ENCODE peak calls at places on chromosomes 13 and 19, in ten cellular contexts. One of them, this sample, is unnamed.

GRCh38 chr19:34960103-34960805 is 3.8 kb downstream of the ZNF792 start:
- DNase-seq in brain microvascular endothelial cell: peak
- DNase-seq in heart right ventricle: no peak
- DNase-seq in fibroblast of lung: peak
- DNase-seq in cardiac fibroblast: peak
- DNase-seq in OCI-LY7: no peak
- DNase-seq in mammary epithelial cell: peak
- DNase-seq in AG09309: peak
- DNase-seq in left lung: no peak
- DNase-seq in cardiac muscle cell: no peak
- DNase-seq in this sample: peak

GRCh38 chr13:114078501-114079451 is 53.6 kb downstream of the RASA3 start:
- DNase-seq in brain microvascular endothelial cell: peak
- DNase-seq in heart right ventricle: no peak
- DNase-seq in fibroblast of lung: peak
- DNase-seq in cardiac fibroblast: peak
- DNase-seq in OCI-LY7: no peak
- DNase-seq in mammary epithelial cell: peak
- DNase-seq in AG09309: no peak
- DNase-seq in left lung: peak
- DNase-seq in cardiac muscle cell: no peak
- DNase-seq in this sample: peak

GRCh38 chr13:51347099-51347498 is 7.6 kb downstream of the SERPINE3 start:
- DNase-seq in brain microvascular endothelial cell: no peak
- DNase-seq in heart right ventricle: no peak
- DNase-seq in fibroblast of lung: no peak
- DNase-seq in cardiac fibroblast: no peak
- DNase-seq in OCI-LY7: no peak
- DNase-seq in mammary epithelial cell: no peak
- DNase-seq in AG09309: no peak
- DNase-seq in left lung: no peak
- DNase-seq in cardiac muscle cell: no peak
- DNase-seq in this sample: no peak

GRCh38 chr19:3710265-3710812 is 2.2 kb downstream of the TJP3 start:
- DNase-seq in brain microvascular endothelial cell: peak
- DNase-seq in heart right ventricle: peak
- DNase-seq in fibroblast of lung: peak
- DNase-seq in cardiac fibroblast: peak
- DNase-seq in OCI-LY7: no peak
- DNase-seq in mammary epithelial cell: peak
- DNase-seq in AG09309: no peak
- DNase-seq in left lung: peak
- DNase-seq in cardiac muscle cell: peak
- DNase-seq in this sample: peak

GRCh38 chr13:75800545-75800944 is 164.4 kb downstream of the LMO7 start:
- DNase-seq in brain microvascular endothelial cell: no peak
- DNase-seq in heart right ventricle: no peak
- DNase-seq in fibroblast of lung: no peak
- DNase-seq in cardiac fibroblast: no peak
- DNase-seq in OCI-LY7: no peak
- DNase-seq in mammary epithelial cell: no peak
- DNase-seq in AG09309: no peak
- DNase-seq in left lung: no peak
- DNase-seq in cardiac muscle cell: peak
- DNase-seq in this sample: no peak

GRCh38 chr13:112651750-112652511 is 37.9 kb upstream of the ATP11A start:
- DNase-seq in brain microvascular endothelial cell: no peak
- DNase-seq in heart right ventricle: no peak
- DNase-seq in fibroblast of lung: no peak
- DNase-seq in cardiac fibroblast: no peak
- DNase-seq in OCI-LY7: no peak
- DNase-seq in mammary epithelial cell: no peak
- DNase-seq in AG09309: no peak
- DNase-seq in left lung: no peak
- DNase-seq in cardiac muscle cell: no peak
- DNase-seq in this sample: no peak

GRCh38 chr19:39759457-39760184 is 19.0 kb upstream of the LEUTX start:
- DNase-seq in brain microvascular endothelial cell: no peak
- DNase-seq in heart right ventricle: no peak
- DNase-seq in fibroblast of lung: no peak
- DNase-seq in cardiac fibroblast: no peak
- DNase-seq in OCI-LY7: no peak
- DNase-seq in mammary epithelial cell: no peak
- DNase-seq in AG09309: no peak
- DNase-seq in left lung: no peak
- DNase-seq in cardiac muscle cell: no peak
- DNase-seq in this sample: no peak

GRCh38 chr13:34748078-34748477 is 194.0 kb upstream of the NBEA start:
- DNase-seq in brain microvascular endothelial cell: peak
- DNase-seq in heart right ventricle: no peak
- DNase-seq in fibroblast of lung: peak
- DNase-seq in cardiac fibroblast: peak
- DNase-seq in OCI-LY7: no peak
- DNase-seq in mammary epithelial cell: no peak
- DNase-seq in AG09309: peak
- DNase-seq in left lung: no peak
- DNase-seq in cardiac muscle cell: no peak
- DNase-seq in this sample: peak

GRCh38 chr19:19278315-19278714 is 5.2 kb upstream of the TM6SF2 start:
- DNase-seq in brain microvascular endothelial cell: no peak
- DNase-seq in heart right ventricle: no peak
- DNase-seq in fibroblast of lung: no peak
- DNase-seq in cardiac fibroblast: no peak
- DNase-seq in OCI-LY7: no peak
- DNase-seq in mammary epithelial cell: no peak
- DNase-seq in AG09309: no peak
- DNase-seq in left lung: no peak
- DNase-seq in cardiac muscle cell: no peak
- DNase-seq in this sample: no peak

GRCh38 chr19:58558066-58558622 is at the start of gene UBE2M:
- DNase-seq in brain microvascular endothelial cell: no peak
- DNase-seq in heart right ventricle: peak
- DNase-seq in fibroblast of lung: peak
- DNase-seq in cardiac fibroblast: peak
- DNase-seq in OCI-LY7: peak
- DNase-seq in mammary epithelial cell: no peak
- DNase-seq in AG09309: no peak
- DNase-seq in left lung: peak
- DNase-seq in cardiac muscle cell: peak
- DNase-seq in this sample: peak

GRCh38 chr13:95204231-95204765 is 97.0 kb downstream of the ABCC4 start:
- DNase-seq in brain microvascular endothelial cell: no peak
- DNase-seq in heart right ventricle: no peak
- DNase-seq in fibroblast of lung: no peak
- DNase-seq in cardiac fibroblast: no peak
- DNase-seq in OCI-LY7: no peak
- DNase-seq in mammary epithelial cell: no peak
- DNase-seq in AG09309: no peak
- DNase-seq in left lung: no peak
- DNase-seq in cardiac muscle cell: no peak
- DNase-seq in this sample: no peak

DNA sequence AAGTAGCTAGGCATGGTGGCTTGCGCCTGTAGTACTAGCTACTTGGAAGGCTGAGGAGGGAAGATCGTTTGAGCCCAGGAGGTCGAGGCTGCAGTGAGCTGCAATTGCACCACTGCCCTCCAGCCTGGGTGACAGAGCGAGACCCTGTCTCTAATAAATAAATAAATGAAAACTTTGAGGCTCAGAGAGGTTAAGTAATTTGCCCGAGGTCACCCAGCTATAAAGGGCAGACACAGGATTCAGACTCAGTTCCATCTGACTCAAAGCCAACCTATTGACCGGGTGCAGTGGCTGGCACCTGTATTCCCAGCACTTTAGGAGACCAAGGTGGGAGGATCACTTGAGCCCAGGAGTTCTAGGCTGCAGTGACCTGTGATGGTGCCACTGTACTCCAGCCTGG is 7.4 kb upstream of the OLFM2 start:
- DNase-seq in brain microvascular endothelial cell: no peak
- DNase-seq in heart right ventricle: no peak
- DNase-seq in fibroblast of lung: no peak
- DNase-seq in cardiac fibroblast: no peak
- DNase-seq in OCI-LY7: no peak
- DNase-seq in mammary epithelial cell: no peak
- DNase-seq in AG09309: no peak
- DNase-seq in left lung: no peak
- DNase-seq in cardiac muscle cell: no peak
- DNase-seq in this sample: no peak
- TF ChIP-seq CTCF in brain microvascular endothelial cell: no peak
- TF ChIP-seq CTCF in heart right ventricle: no peak
- TF ChIP-seq CTCF in fibroblast of lung: no peak
- TF ChIP-seq CTCF in cardiac fibroblast: no peak
- TF ChIP-seq CTCF in OCI-LY7: no peak
- TF ChIP-seq CTCF in mammary epithelial cell: no peak
- TF ChIP-seq CTCF in AG09309: no peak
- TF ChIP-seq CTCF in left lung: no peak
- TF ChIP-seq CTCF in cardiac muscle cell: no peak
- TF ChIP-seq CTCF in this sample: no peak

GRCh38 chr13:41107584-41108014 is 25.0 kb downstream of the KBTBD6 start:
- DNase-seq in brain microvascular endothelial cell: no peak
- DNase-seq in heart right ventricle: no peak
- DNase-seq in fibroblast of lung: no peak
- DNase-seq in cardiac fibroblast: no peak
- DNase-seq in OCI-LY7: no peak
- DNase-seq in mammary epithelial cell: no peak
- DNase-seq in AG09309: no peak
- DNase-seq in left lung: no peak
- DNase-seq in cardiac muscle cell: no peak
- DNase-seq in this sample: no peak
- H3K4me3 ChIP-seq in brain microvascular endothelial cell: no peak
- H3K4me3 ChIP-seq in heart right ventricle: no peak
- H3K4me3 ChIP-seq in fibroblast of lung: no peak
- H3K4me3 ChIP-seq in cardiac fibroblast: no peak
- H3K4me3 ChIP-seq in OCI-LY7: no peak
- H3K4me3 ChIP-seq in mammary epithelial cell: no peak
- H3K4me3 ChIP-seq in AG09309: no peak
- H3K4me3 ChIP-seq in left lung: no peak
- H3K4me3 ChIP-seq in cardiac muscle cell: no peak
- H3K4me3 ChIP-seq in this sample: no peak

GRCh38 chr13:100728201-100728600 is 53.6 kb upstream of the TMTC4 start:
- DNase-seq in brain microvascular endothelial cell: no peak
- DNase-seq in heart right ventricle: no peak
- DNase-seq in fibroblast of lung: no peak
- DNase-seq in cardiac fibroblast: no peak
- DNase-seq in OCI-LY7: no peak
- DNase-seq in mammary epithelial cell: no peak
- DNase-seq in AG09309: no peak
- DNase-seq in left lung: no peak
- DNase-seq in cardiac muscle cell: no peak
- DNase-seq in this sample: no peak
- TF ChIP-seq CTCF in brain microvascular endothelial cell: no peak
- TF ChIP-seq CTCF in heart right ventricle: no peak
- TF ChIP-seq CTCF in fibroblast of lung: no peak
- TF ChIP-seq CTCF in cardiac fibroblast: no peak
- TF ChIP-seq CTCF in OCI-LY7: no peak
- TF ChIP-seq CTCF in mammary epithelial cell: no peak
- TF ChIP-seq CTCF in AG09309: no peak
- TF ChIP-seq CTCF in left lung: no peak
- TF ChIP-seq CTCF in cardiac muscle cell: no peak
- TF ChIP-seq CTCF in this sample: no peak

GRCh38 chr19:28066161-28066560 is 1146.8 kb downstream of the UQCRFS1 start:
- DNase-seq in brain microvascular endothelial cell: no peak
- DNase-seq in heart right ventricle: no peak
- DNase-seq in fibroblast of lung: no peak
- DNase-seq in cardiac fibroblast: no peak
- DNase-seq in OCI-LY7: no peak
- DNase-seq in mammary epithelial cell: no peak
- DNase-seq in AG09309: no peak
- DNase-seq in left lung: no peak
- DNase-seq in cardiac muscle cell: no peak
- DNase-seq in this sample: no peak

GRCh38 chr19:28065026-28065425 is 1147.9 kb downstream of the UQCRFS1 start:
- DNase-seq in brain microvascular endothelial cell: no peak
- DNase-seq in heart right ventricle: no peak
- DNase-seq in fibroblast of lung: peak
- DNase-seq in cardiac fibroblast: peak
- DNase-seq in OCI-LY7: no peak
- DNase-seq in mammary epithelial cell: no peak
- DNase-seq in AG09309: no peak
- DNase-seq in left lung: no peak
- DNase-seq in cardiac muscle cell: no peak
- DNase-seq in this sample: peak

GRCh38 chr19:28061111-28061510 is 1151.8 kb downstream of the UQCRFS1 start:
- DNase-seq in brain microvascular endothelial cell: no peak
- DNase-seq in heart right ventricle: no peak
- DNase-seq in fibroblast of lung: no peak
- DNase-seq in cardiac fibroblast: no peak
- DNase-seq in OCI-LY7: no peak
- DNase-seq in mammary epithelial cell: no peak
- DNase-seq in AG09309: no peak
- DNase-seq in left lung: no peak
- DNase-seq in cardiac muscle cell: no peak
- DNase-seq in this sample: no peak

GRCh38 chr19:28066988-28067387 is 1146.0 kb downstream of the UQCRFS1 start:
- DNase-seq in brain microvascular endothelial cell: no peak
- DNase-seq in heart right ventricle: no peak
- DNase-seq in fibroblast of lung: no peak
- DNase-seq in cardiac fibroblast: no peak
- DNase-seq in OCI-LY7: no peak
- DNase-seq in mammary epithelial cell: no peak
- DNase-seq in AG09309: no peak
- DNase-seq in left lung: no peak
- DNase-seq in cardiac muscle cell: no peak
- DNase-seq in this sample: no peak

GRCh38 chr19:28063702-28064101 is 1149.2 kb downstream of the UQCRFS1 start:
- DNase-seq in brain microvascular endothelial cell: no peak
- DNase-seq in heart right ventricle: no peak
- DNase-seq in fibroblast of lung: no peak
- DNase-seq in cardiac fibroblast: no peak
- DNase-seq in OCI-LY7: no peak
- DNase-seq in mammary epithelial cell: no peak
- DNase-seq in AG09309: no peak
- DNase-seq in left lung: no peak
- DNase-seq in cardiac muscle cell: no peak
- DNase-seq in this sample: no peak
- H3K4me3 ChIP-seq in brain microvascular endothelial cell: no peak
- H3K4me3 ChIP-seq in heart right ventricle: no peak
- H3K4me3 ChIP-seq in fibroblast of lung: no peak
- H3K4me3 ChIP-seq in cardiac fibroblast: no peak
- H3K4me3 ChIP-seq in OCI-LY7: no peak
- H3K4me3 ChIP-seq in mammary epithelial cell: no peak
- H3K4me3 ChIP-seq in AG09309: no peak
- H3K4me3 ChIP-seq in left lung: no peak
- H3K4me3 ChIP-seq in cardiac muscle cell: no peak
- H3K4me3 ChIP-seq in this sample: no peak

DNA sequence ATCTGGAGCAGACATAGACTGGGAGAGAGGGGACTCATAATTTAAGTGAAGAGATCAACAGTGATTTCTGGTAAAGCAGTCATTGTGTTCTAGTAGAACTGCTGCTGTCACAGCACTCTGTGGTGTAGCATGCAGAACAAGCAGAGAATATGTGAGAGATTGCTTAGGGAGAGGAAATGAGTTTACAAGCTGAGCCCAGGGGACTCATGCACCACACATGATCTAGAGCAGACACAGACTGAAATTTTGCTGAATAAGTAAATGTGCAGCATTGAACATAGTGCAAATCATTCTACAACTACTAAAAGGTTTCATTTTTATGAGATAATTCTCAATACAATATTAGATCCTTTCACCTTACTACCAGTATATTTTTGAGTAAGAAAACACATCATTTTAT is 125.7 kb downstream of the MYO16 start:
- DNase-seq in brain microvascular endothelial cell: no peak
- DNase-seq in heart right ventricle: no peak
- DNase-seq in fibroblast of lung: no peak
- DNase-seq in cardiac fibroblast: no peak
- DNase-seq in OCI-LY7: no peak
- DNase-seq in mammary epithelial cell: no peak
- DNase-seq in AG09309: no peak
- DNase-seq in left lung: no peak
- DNase-seq in cardiac muscle cell: no peak
- DNase-seq in this sample: no peak
- TF ChIP-seq CTCF in brain microvascular endothelial cell: no peak
- TF ChIP-seq CTCF in heart right ventricle: no peak
- TF ChIP-seq CTCF in fibroblast of lung: no peak
- TF ChIP-seq CTCF in cardiac fibroblast: no peak
- TF ChIP-seq CTCF in OCI-LY7: no peak
- TF ChIP-seq CTCF in mammary epithelial cell: no peak
- TF ChIP-seq CTCF in AG09309: no peak
- TF ChIP-seq CTCF in left lung: no peak
- TF ChIP-seq CTCF in cardiac muscle cell: no peak
- TF ChIP-seq CTCF in this sample: no peak